ENCODE peak calls at places on chromosomes 16 and 17, in four cellular contexts. E, Q, V and A are unnamed samples.

GRCh38 chr17:44922136-44922535 is 6.8 kb upstream of the GFAP start:
- DNase-seq in Q (no peak), V (no peak), E (no peak), A (no peak)

GRCh38 chr17:38749222-38750043 is 1.3 kb upstream of the PCGF2 start:
- DNase-seq in V (no peak), E (no peak), Q (peak; percentile 35), A (no peak)

GRCh38 chr17:71792966-71793365 is 327.9 kb upstream of the SOX9 start:
- DNase-seq in V (no peak), E (no peak), Q (no peak), A (no peak)

GRCh38 chr17:44314869-44315661 is 6.7 kb downstream of the RUNDC3A start:
- DNase-seq in Q (peak; percentile 35), V (no peak), E (no peak), A (no peak)

GRCh38 chr17:59074494-59074893 is 32.2 kb downstream of the TRIM37 start:
- DNase-seq in E (no peak), V (no peak), Q (no peak), A (no peak)

GRCh38 chr16:66189951-66190350 is 176.5 kb upstream of the CDH5 start:
- DNase-seq in E (no peak), V (no peak), Q (no peak), A (no peak)

GRCh38 chr17:66971249-66971648 is 6.7 kb downstream of the CACNG4 start:
- DNase-seq in E (no peak), V (no peak), Q (no peak), A (no peak)

GRCh38 chr16:87984868-87985267 is 33.6 kb downstream of the BANP start:
- DNase-seq in E (no peak), Q (no peak), V (no peak), A (no peak)

GRCh38 chr16:22942812-22943211 is 128.8 kb downstream of the HS3ST2 start:
- DNase-seq in V (no peak), E (no peak), Q (no peak), A (peak; percentile 73)

GRCh38 chr17:45127209-45127582 is 5.1 kb downstream of the PLCD3 start:
- DNase-seq in E (no peak), V (no peak), Q (no peak), A (no peak)

GRCh38 chr17:52824542-52824941 is 666.0 kb upstream of the CA10 start:
- DNase-seq in Q (no peak), E (no peak), V (no peak), A (no peak)

GRCh38 chr16:2483160-2483559 is 8.2 kb downstream of the TBC1D24 start:
- DNase-seq in E (no peak), Q (no peak), V (no peak), A (peak; percentile 31)

GRCh38 chr17:39920218-39921210 is 2.1 kb upstream of the GSDMB start:
- DNase-seq in Q (no peak), E (no peak), V (no peak), A (no peak)

GRCh38 chr16:23516366-23517137 is 6.3 kb upstream of the GGA2 start:
- DNase-seq in E (peak; percentile 72), Q (no peak), V (no peak), A (peak; percentile 92)

GRCh38 chr16:67845291-67846062 is 1.3 kb upstream of the NUTF2 start:
- DNase-seq in Q (no peak), E (peak; percentile 33), V (no peak), A (peak; percentile 43)

GRCh38 chr16:61421111-61421510 is 615.1 kb downstream of the CDH8 start:
- DNase-seq in V (no peak), Q (no peak), E (no peak), A (no peak)

GRCh38 chr16:72224260-72224768 is 52.4 kb upstream of the PMFBP1 start:
- DNase-seq in E (no peak), V (no peak), Q (no peak), A (no peak)

GRCh38 chr17:4658478-4659305 is 17.2 kb upstream of the ALOX15 start:
- DNase-seq in E (peak; percentile 48), Q (no peak), V (no peak), A (no peak)

GRCh38 chr17:3885970-3886369 is 6.9 kb downstream of the CAMKK1 start:
- DNase-seq in V (no peak), Q (peak; percentile 5), E (no peak), A (peak; percentile 22)

GRCh38 chr16:17105239-17105721 is 365.5 kb downstream of the XYLT1 start:
- DNase-seq in Q (no peak), E (no peak), V (no peak), A (no peak)

GRCh38 chr17:33520404-33521032 is 227.4 kb upstream of the ASIC2 start:
- DNase-seq in V (no peak), Q (peak; percentile 25), E (peak; percentile 48), A (peak; percentile 30)

GRCh38 chr17:59565959-59566324 is 532 bp downstream of the DHX40 start:
- DNase-seq in E (peak; percentile 75), V (peak; percentile 2), Q (peak; percentile 66), A (peak; percentile 57)

GRCh38 chr17:79057727-79058400 is 16.8 kb upstream of the ENGASE start:
- DNase-seq in V (no peak), E (peak; percentile 28), Q (no peak), A (peak; percentile 64)

GRCh38 chr16:5377280-5377898 is 279.8 kb upstream of the EEF2KMT start:
- DNase-seq in V (no peak), Q (no peak), E (no peak), A (no peak)

GRCh38 chr17:40443196-40443987 is at the start of gene IGFBP4:
- DNase-seq in E (peak; percentile 73), Q (peak; percentile 40), V (peak; percentile 24), A (peak; percentile 68)

GRCh38 chr16:66895999-66896398 is 15.7 kb downstream of the PDP2 start:
- DNase-seq in E (no peak), V (no peak), Q (no peak), A (no peak)

GRCh38 chr17:10001296-10001904 is 96.3 kb upstream of the RCVRN start:
- DNase-seq in E (peak; percentile 20), V (no peak), Q (no peak), A (peak; percentile 13)

GRCh38 chr16:66930189-66930588 is 4.0 kb downstream of the CIAO2B start:
- DNase-seq in Q (no peak), E (no peak), V (no peak), A (peak; percentile 35)

GRCh38 chr17:50316016-50316587 is 29.8 kb upstream of the XYLT2 start:
- DNase-seq in Q (no peak), V (no peak), E (no peak), A (no peak)

GRCh38 chr16:79509221-79509631 is 91.3 kb downstream of the MAF start:
- DNase-seq in E (peak; percentile 3), Q (peak; percentile 39), V (no peak), A (peak; percentile 86)

GRCh38 chr16:20767577-20767976 is 3.8 kb downstream of the ACSM3 start:
- DNase-seq in Q (no peak), V (no peak), E (no peak), A (no peak)

GRCh38 chr16:72974142-72974769 is 73.7 kb downstream of the ZFHX3 start:
- DNase-seq in Q (no peak), V (no peak), E (no peak), A (no peak)